ENCODE peak calls at places on chromosomes 6 and 20, in seven cellular contexts. K, T, S, F, I, X and W are unnamed samples.

GRCh38 chr20:1302578-1303541 is 26.1 kb downstream of the SDCBP2 start:
- DNase-seq in S (peak; percentile 35), T (no peak), K (no peak), X (no peak), I (no peak), F (no peak), W (peak; percentile 93)

GRCh38 chr6:1094306-1094705 is 217.6 kb upstream of the FOXQ1 start:
- DNase-seq in X (peak; percentile 62), K (no peak), S (no peak), F (no peak), I (no peak), T (no peak), W (no peak)

GRCh38 chr20:11814276-11814675 is 103.4 kb upstream of the BTBD3 start:
- DNase-seq in F (no peak), T (no peak), X (peak; percentile 79), I (no peak), K (no peak), S (peak; percentile 29), W (peak; percentile 48)

GRCh38 chr6:13304580-13305255 is 23.6 kb downstream of the TBC1D7 start:
- DNase-seq in F (no peak), X (no peak), T (no peak), I (no peak), K (no peak), S (peak; percentile 38), W (no peak)

GRCh38 chr6:112592159-112592558 is 245.0 kb downstream of the RFPL4B start:
- DNase-seq in S (no peak), X (no peak), K (no peak), T (peak; percentile 11), F (no peak), I (no peak), W (no peak)

GRCh38 chr20:59082981-59083380 is 40.4 kb upstream of the PRELID3B start:
- DNase-seq in K (no peak), T (peak; percentile 21), X (peak; percentile 11), F (no peak), I (no peak), S (no peak), W (peak; percentile 72)

GRCh38 chr6:4581468-4582420 is 194.5 kb upstream of the CDYL start:
- DNase-seq in X (peak; percentile 74), T (peak; percentile 73), K (no peak), S (peak; percentile 96), F (no peak), I (no peak), W (peak; percentile 78)

GRCh38 chr6:129889580-129889979 is 28.5 kb upstream of the TMEM244 start:
- DNase-seq in F (no peak), I (peak; percentile 9), K (no peak), X (peak; percentile 94), T (peak; percentile 59), S (peak; percentile 68), W (peak; percentile 71)

GRCh38 chr6:24441599-24441904 is 38.8 kb downstream of the MRS2 start:
- DNase-seq in K (no peak), I (no peak), S (no peak), F (no peak), X (no peak), T (no peak), W (no peak)

GRCh38 chr6:37083243-37084138 is 78.0 kb downstream of the FGD2 start:
- DNase-seq in T (peak; percentile 60), X (peak; percentile 84), I (no peak), F (peak; percentile 91), S (peak; percentile 99), K (no peak), W (no peak)

GRCh38 chr6:108904731-108905130 is 56.5 kb downstream of the ARMC2 start:
- DNase-seq in X (no peak), S (no peak), K (no peak), F (no peak), T (no peak), I (no peak), W (no peak)

GRCh38 chr6:111841822-111842221 is 31.4 kb downstream of the FYN start:
- DNase-seq in S (peak; percentile 82), F (no peak), K (no peak), X (peak; percentile 34), I (peak; percentile 83), T (no peak), W (peak; percentile 89)

GRCh38 chr20:6674831-6675230 is 92.7 kb upstream of the BMP2 start:
- DNase-seq in T (no peak), F (no peak), X (no peak), I (no peak), K (no peak), S (no peak), W (no peak)

GRCh38 chr6:166959906-166960608 is 3.7 kb upstream of the RNASET2 start:
- DNase-seq in X (no peak), F (no peak), K (no peak), I (no peak), S (no peak), T (no peak), W (no peak)